ENCODE peak calls at places on chromosome 16, in four cellular contexts. V is endothelial cell of umbilical vein, K is testis, B is fibroblast of lung. Y is an unnamed sample.

GRCh38 chr16:50607447-50607846 is 59.3 kb downstream of the NKD1 start:
- DNase-seq in V (no peak), B (no peak), K (no peak), Y (no peak)

GRCh38 chr16:1990336-1991134 is 765 bp downstream of the SYNGR3 start:
- DNase-seq in B (no peak), V (no peak), K (no peak), Y (no peak)

GRCh38 chr16:67393111-67393789 is at the start of gene TPPP3:
- DNase-seq in B (peak; percentile 78), V (peak; percentile 81), K (peak; percentile 92), Y (no peak)

GRCh38 chr16:22317001-22317530 is 19.9 kb downstream of the POLR3E start:
- DNase-seq in K (peak; percentile 13), B (no peak), V (no peak), Y (no peak)

GRCh38 chr16:79217375-79218011 is 383.0 kb downstream of the MAF start:
- DNase-seq in K (no peak), B (no peak), V (no peak), Y (no peak)

GRCh38 chr16:20352615-20353014 is at the start of gene UMOD:
- DNase-seq in K (no peak), B (no peak), V (no peak), Y (no peak)

GRCh38 chr16:65782537-65783290 is 583.8 kb upstream of the CDH5 start:
- DNase-seq in B (peak; percentile 55), K (no peak), V (peak; percentile 42), Y (peak; percentile 89)

GRCh38 chr16:83404261-83404660 is 403.5 kb upstream of the HSBP1 start:
- DNase-seq in V (no peak), K (no peak), B (no peak), Y (no peak)

GRCh38 chr16:53945996-53946395 is 242.0 kb downstream of the FTO start:
- DNase-seq in V (peak; percentile 58), K (no peak), B (peak; percentile 71), Y (no peak)

GRCh38 chr16:67528870-67529638 is 425 bp downstream of the RIPOR1 start:
- DNase-seq in V (peak; percentile 47), B (peak; percentile 29), K (no peak), Y (peak; percentile 48)

GRCh38 chr16:81574168-81574567 is 129.6 kb downstream of the CMIP start:
- DNase-seq in V (no peak), B (no peak), K (no peak), Y (peak; percentile 23)

GRCh38 chr16:8882725-8883377 is 700 bp downstream of the LITAFD start:
- DNase-seq in V (no peak), K (no peak), B (no peak), Y (no peak)

GRCh38 chr16:17228048-17228707 is 242.6 kb downstream of the XYLT1 start:
- DNase-seq in K (peak; percentile 42), B (no peak), V (no peak), Y (peak; percentile 7)

GRCh38 chr16:89972244-89973234 is 24.0 kb downstream of the DEF8 start:
- DNase-seq in V (peak; percentile 93), K (peak; percentile 90), B (peak; percentile 89), Y (peak; percentile 99)

GRCh38 chr16:23207485-23207884 is 24.9 kb downstream of the SCNN1G start:
- DNase-seq in K (no peak), B (no peak), V (no peak), Y (no peak)

GRCh38 chr16:59170065-59170712 is 436.1 kb upstream of the GOT2 start:
- DNase-seq in K (peak; percentile 18), B (peak; percentile 12), V (no peak), Y (no peak)

GRCh38 chr16:66188786-66189725 is 177.4 kb upstream of the CDH5 start:
- DNase-seq in K (peak; percentile 43), V (no peak), B (peak; percentile 92), Y (peak; percentile 72)

GRCh38 chr16:58105619-58106018 is 23.6 kb downstream of the CFAP20 start:
- DNase-seq in V (peak; percentile 31), K (no peak), B (no peak), Y (no peak)

GRCh38 chr16:20072524-20073202 is 1.0 kb downstream of the GPR139 start:
- DNase-seq in B (no peak), V (no peak), K (no peak), Y (no peak)

GRCh38 chr16:11447836-11448235 is 102.6 kb downstream of the RMI2 start:
- DNase-seq in K (no peak), V (no peak), B (no peak), Y (no peak)

GRCh38 chr16:23334421-23334853 is 32.3 kb downstream of the SCNN1B start:
- DNase-seq in K (no peak), B (no peak), V (no peak), Y (no peak)

GRCh38 chr16:27385398-27385797 is 16.6 kb upstream of the IL21R start:
- DNase-seq in V (no peak), K (no peak), B (no peak), Y (no peak)

GRCh38 chr16:1929578-1930337 is 11.5 kb upstream of the HS3ST6 start:
- DNase-seq in B (peak; percentile 80), K (peak; percentile 91), V (peak; percentile 79), Y (peak; percentile 90)

GRCh38 chr16:70418274-70418992 is 20.5 kb downstream of the ST3GAL2 start:
- DNase-seq in V (no peak), B (no peak), K (no peak), Y (no peak)

GRCh38 chr16:79508294-79508693 is 92.2 kb downstream of the MAF start:
- DNase-seq in V (no peak), B (no peak), K (no peak), Y (no peak)

GRCh38 chr16:85296859-85297698 is 184.8 kb upstream of the CIBAR2 start:
- DNase-seq in K (no peak), V (peak; percentile 17), B (no peak), Y (peak; percentile 29)

GRCh38 chr16:22813223-22813945 is 578 bp upstream of the HS3ST2 start:
- DNase-seq in K (peak; percentile 71), V (peak; percentile 46), B (peak; percentile 2), Y (peak; percentile 44)

GRCh38 chr16:65500007-65500406 is 378.1 kb upstream of the CDH11 start:
- DNase-seq in V (no peak), K (no peak), B (no peak), Y (no peak)

DNA sequence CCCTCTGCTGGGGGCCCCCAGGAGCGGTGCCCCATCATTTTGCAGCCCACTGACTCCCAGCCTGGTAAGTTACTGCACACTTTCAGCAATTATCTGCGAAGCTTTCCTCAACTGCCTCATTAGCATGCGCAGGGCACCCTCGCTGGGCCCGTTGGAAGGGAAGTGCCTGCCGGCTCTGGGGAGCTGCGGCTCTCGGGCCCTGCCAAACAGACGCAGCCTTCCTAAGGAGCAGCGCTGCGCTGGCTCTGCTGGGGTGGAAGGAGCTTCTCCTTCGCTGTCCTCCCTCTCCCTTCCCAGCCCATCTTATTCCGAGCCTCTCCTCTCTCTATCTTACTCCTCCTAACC is 71.0 kb downstream of the RBBP6 start:
- DNase-seq in K (peak; percentile 28), V (peak; percentile 21), B (peak; percentile 28), Y (no peak)
- H3K4me3 ChIP-seq in K (peak overlapping the region; percentile 36), V (no peak overlapping the region), B (no peak overlapping the region), Y (no peak overlapping the region)

GRCh38 chr16:71847096-71847495 is 1.3 kb downstream of the ATXN1L start:
- DNase-seq in V (no peak), B (no peak), K (no peak), Y (no peak)
- H3K4me3 ChIP-seq in V (peak overlapping the region; percentile 91), B (peak overlapping the region; percentile 98), K (no peak overlapping the region), Y (peak overlapping the region; percentile 79)

DNA sequence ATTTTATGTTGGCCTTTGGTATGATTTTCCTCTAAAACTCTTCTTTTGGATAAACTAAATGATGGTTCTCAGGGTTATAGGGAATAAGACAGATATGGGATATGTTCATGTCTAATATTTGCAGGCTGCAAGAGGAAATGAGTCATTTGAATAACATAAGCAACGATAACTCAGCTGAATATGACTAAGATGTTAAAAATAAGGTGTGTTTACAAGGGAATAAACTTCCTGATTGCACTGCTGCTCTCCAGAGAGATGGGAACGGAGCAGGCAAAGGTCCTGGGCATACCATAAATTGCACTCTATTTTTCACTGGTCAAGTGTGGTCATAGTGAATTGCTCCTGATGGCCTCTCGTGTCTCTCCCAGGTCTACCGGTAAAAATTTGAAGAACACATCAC is 666.2 kb downstream of the TOX3 start:
- DNase-seq in K (no peak), B (peak; percentile 96), V (no peak), Y (peak; percentile 56)
- H3K4me3 ChIP-seq in K (no peak overlapping the region), B (no peak overlapping the region), V (no peak overlapping the region), Y (no peak overlapping the region)

DNA sequence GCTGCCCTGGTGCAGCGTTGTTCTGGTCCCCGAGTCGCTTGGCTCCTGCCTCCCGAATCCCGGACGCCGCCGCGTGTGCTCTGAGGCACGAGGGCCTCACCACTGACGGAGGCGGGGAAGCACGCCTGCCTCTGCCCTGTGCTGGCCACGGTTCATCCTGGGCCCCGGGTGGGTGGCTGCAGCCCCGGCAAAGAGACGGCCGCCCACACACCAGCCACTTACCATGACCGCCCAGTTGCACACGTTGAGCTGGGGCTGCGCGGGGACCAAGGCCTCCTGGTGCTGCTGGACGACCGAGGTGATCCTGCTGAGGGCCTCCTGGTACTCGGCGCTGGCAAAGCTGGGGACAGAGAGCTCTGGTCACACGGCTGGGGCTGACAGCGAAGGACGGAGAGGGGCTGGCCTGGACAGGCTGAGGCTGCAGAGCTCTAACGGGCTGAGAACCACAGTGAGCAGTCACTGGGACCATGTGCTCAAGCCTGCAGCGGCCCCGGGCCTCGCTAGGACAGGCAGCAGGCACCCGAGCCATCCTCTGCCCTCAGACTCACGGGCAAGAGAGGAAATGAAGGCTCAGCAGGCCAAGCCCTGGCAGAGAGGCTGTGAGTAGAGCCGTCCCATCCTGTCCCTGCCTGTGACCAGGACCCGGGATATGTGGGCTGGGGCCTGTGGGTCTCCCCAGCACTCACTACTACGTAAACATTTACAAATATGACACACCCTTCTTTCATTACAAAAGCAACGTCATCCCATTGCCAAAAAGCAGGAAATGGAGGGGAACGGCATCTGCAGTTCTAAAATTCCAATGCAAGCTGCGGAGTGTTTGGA is 6.3 kb upstream of the APRT start:
- DNase-seq in K (no peak), V (no peak), B (peak; percentile 66), Y (no peak)
- H3K4me3 ChIP-seq in K (no peak overlapping the region), V (no peak overlapping the region), B (no peak overlapping the region), Y (no peak overlapping the region)

GRCh38 chr16:694187-694862 is 4.1 kb upstream of the WDR24 start:
- DNase-seq in V (no peak), B (no peak), K (no peak), Y (no peak)
- H3K4me3 ChIP-seq in V (no peak overlapping the region), B (no peak overlapping the region), K (no peak overlapping the region), Y (no peak overlapping the region)

DNA sequence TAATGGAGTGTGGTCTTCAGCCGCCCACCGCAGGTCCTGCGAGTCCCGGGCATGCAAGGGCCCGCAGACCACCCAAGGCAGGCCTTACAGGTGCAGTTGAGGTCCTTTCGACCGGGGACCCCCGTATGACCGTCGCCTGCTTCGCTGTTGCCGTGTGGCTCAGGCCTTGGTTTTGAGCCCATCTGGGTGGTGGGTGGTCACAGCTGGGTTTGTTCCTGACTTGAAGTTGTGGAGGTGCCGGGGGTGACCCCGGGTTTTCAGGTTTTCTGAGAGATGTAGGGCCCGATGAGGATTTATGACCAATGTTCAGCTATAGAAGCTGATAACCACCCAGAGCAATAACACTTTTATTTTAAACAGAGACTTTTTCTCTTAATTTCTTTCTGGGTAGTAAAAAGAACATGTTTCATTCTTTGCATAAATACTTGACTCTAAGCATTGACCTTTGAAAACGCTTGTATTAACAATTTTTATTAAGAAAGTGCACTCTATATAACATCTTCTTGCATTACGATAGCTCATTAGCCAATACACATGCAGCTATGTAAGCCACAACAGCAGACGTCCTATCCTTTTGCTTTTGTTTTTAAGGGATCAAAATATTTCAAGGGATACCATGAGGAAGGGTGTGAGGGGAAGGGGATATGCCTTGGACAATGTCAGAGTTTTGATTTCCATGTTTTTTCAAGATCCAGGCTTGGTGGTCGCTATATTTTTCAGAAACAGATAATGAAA is 1.9 kb downstream of the FOXL1 start:
- DNase-seq in K (no peak), V (no peak), B (peak; percentile 69), Y (no peak)
- H3K4me3 ChIP-seq in K (no peak overlapping the region), V (no peak overlapping the region), B (peak overlapping the region; percentile 76), Y (no peak overlapping the region)